ENCODE peak calls at places on chromosomes 5 and 9, in five cellular contexts. One of them, this sample, is unnamed.
A peak's percentile ranks its signal among the peaks of the same experiment; 100 is the strongest.

GRCh38 chr5:8458038-8458383 is 589.1 kb downstream of the MTRR start:
- DNase-seq in K562: peak; percentile 39
- DNase-seq in PC-3: no peak
- DNase-seq in IMR-90: peak; percentile 23
- DNase-seq in mesendoderm: no peak
- DNase-seq in this sample: peak; percentile 61

GRCh38 chr5:147760086-147760485 is 22.4 kb downstream of the JAKMIP2 start:
- DNase-seq in K562: no peak
- DNase-seq in PC-3: no peak
- DNase-seq in IMR-90: no peak
- DNase-seq in mesendoderm: peak; percentile 44
- DNase-seq in this sample: no peak

GRCh38 chr5:65012411-65012972 is 243.8 kb downstream of the CWC27 start:
- DNase-seq in K562: no peak
- DNase-seq in PC-3: no peak
- DNase-seq in IMR-90: peak; percentile 27
- DNase-seq in mesendoderm: no peak
- DNase-seq in this sample: no peak

GRCh38 chr5:135038202-135038828 is 4.3 kb upstream of the PITX1 start:
- DNase-seq in K562: no peak
- DNase-seq in PC-3: no peak
- DNase-seq in IMR-90: no peak
- DNase-seq in mesendoderm: no peak
- DNase-seq in this sample: no peak

GRCh38 chr9:16069671-16070586 is 517.1 kb downstream of the CCDC171 start:
- DNase-seq in K562: no peak
- DNase-seq in PC-3: no peak
- DNase-seq in IMR-90: peak; percentile 67
- DNase-seq in mesendoderm: no peak
- DNase-seq in this sample: no peak

GRCh38 chr9:91162784-91163440 is 198.8 kb downstream of the AUH start:
- DNase-seq in K562: peak; percentile 76
- DNase-seq in PC-3: peak; percentile 27
- DNase-seq in IMR-90: no peak
- DNase-seq in mesendoderm: peak; percentile 43
- DNase-seq in this sample: no peak

GRCh38 chr9:126827227-126827626 is 22.4 kb downstream of the ZBTB43 start:
- DNase-seq in K562: no peak
- DNase-seq in PC-3: no peak
- DNase-seq in IMR-90: no peak
- DNase-seq in mesendoderm: no peak
- DNase-seq in this sample: no peak

GRCh38 chr9:32966036-32966435 is 35.4 kb downstream of the APTX start:
- DNase-seq in K562: no peak
- DNase-seq in PC-3: no peak
- DNase-seq in IMR-90: no peak
- DNase-seq in mesendoderm: no peak
- DNase-seq in this sample: no peak

GRCh38 chr9:80449513-80449912 is 877.7 kb downstream of the TLE4 start:
- DNase-seq in K562: no peak
- DNase-seq in PC-3: no peak
- DNase-seq in IMR-90: no peak
- DNase-seq in mesendoderm: no peak
- DNase-seq in this sample: no peak

GRCh38 chr9:108022246-108022935 is 532.8 kb upstream of the KLF4 start:
- DNase-seq in K562: no peak
- DNase-seq in PC-3: no peak
- DNase-seq in IMR-90: no peak
- DNase-seq in mesendoderm: no peak
- DNase-seq in this sample: peak; percentile 53

GRCh38 chr5:143874312-143874711 is 62.4 kb downstream of the HMHB1 start:
- DNase-seq in K562: no peak
- DNase-seq in PC-3: no peak
- DNase-seq in IMR-90: peak; percentile 16
- DNase-seq in mesendoderm: no peak
- DNase-seq in this sample: no peak

GRCh38 chr5:76714771-76715483 is 999 bp upstream of the F2R start:
- DNase-seq in K562: no peak
- DNase-seq in PC-3: no peak
- DNase-seq in IMR-90: no peak
- DNase-seq in mesendoderm: peak; percentile 35
- DNase-seq in this sample: no peak

GRCh38 chr5:139710370-139711066 is 62.4 kb downstream of the CXXC5 start:
- DNase-seq in K562: peak; percentile 78
- DNase-seq in PC-3: no peak
- DNase-seq in IMR-90: peak; percentile 39
- DNase-seq in mesendoderm: peak; percentile 97
- DNase-seq in this sample: peak; percentile 34

GRCh38 chr9:132037470-132037869 is 42.2 kb downstream of the MED27 start:
- DNase-seq in K562: no peak
- DNase-seq in PC-3: no peak
- DNase-seq in IMR-90: no peak
- DNase-seq in mesendoderm: no peak
- DNase-seq in this sample: no peak

GRCh38 chr5:17992296-17992695 is 358.0 kb downstream of the TAF11L14 start:
- DNase-seq in K562: no peak
- DNase-seq in PC-3: no peak
- DNase-seq in IMR-90: no peak
- DNase-seq in mesendoderm: no peak
- DNase-seq in this sample: no peak

GRCh38 chr5:17989567-17989966 is 355.3 kb downstream of the TAF11L14 start:
- DNase-seq in K562: no peak
- DNase-seq in PC-3: no peak
- DNase-seq in IMR-90: no peak
- DNase-seq in mesendoderm: no peak
- DNase-seq in this sample: no peak

GRCh38 chr5:17996002-17996401 is 361.7 kb downstream of the TAF11L14 start:
- DNase-seq in K562: no peak
- DNase-seq in PC-3: peak; percentile 68
- DNase-seq in IMR-90: no peak
- DNase-seq in mesendoderm: no peak
- DNase-seq in this sample: no peak

GRCh38 chr5:17991775-17992174 is 357.5 kb downstream of the TAF11L14 start:
- DNase-seq in K562: no peak
- DNase-seq in PC-3: no peak
- DNase-seq in IMR-90: no peak
- DNase-seq in mesendoderm: no peak
- DNase-seq in this sample: no peak

DNA sequence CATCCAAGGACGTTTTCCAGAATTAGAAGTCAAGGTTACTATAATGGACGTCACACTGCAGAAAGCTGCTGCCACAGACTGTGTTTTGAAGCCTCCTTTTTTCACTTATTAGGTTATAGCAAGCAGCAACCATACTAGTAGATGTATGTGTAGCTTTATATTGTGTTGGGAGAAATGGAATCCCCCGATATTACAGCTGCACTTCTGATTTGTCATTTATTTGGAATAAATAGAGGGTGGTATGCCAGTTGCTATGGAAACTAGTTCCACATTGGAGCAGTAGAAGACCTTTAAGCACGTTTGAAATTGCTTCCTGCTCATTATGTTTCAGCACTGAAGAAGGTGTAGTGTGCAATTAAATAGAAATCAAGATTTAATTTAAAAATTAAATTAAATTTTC is 355.9 kb downstream of the TAF11L14 start:
- DNase-seq in K562: no peak
- DNase-seq in PC-3: no peak
- DNase-seq in IMR-90: no peak
- DNase-seq in mesendoderm: no peak
- DNase-seq in this sample: no peak
- H3K4me2 ChIP-seq in K562: no peak overlapping the region
- H3K4me2 ChIP-seq in PC-3: no peak overlapping the region
- H3K4me2 ChIP-seq in IMR-90: no peak overlapping the region
- H3K4me2 ChIP-seq in mesendoderm: no peak overlapping the region
- H3K4me2 ChIP-seq in this sample: no peak overlapping the region

GRCh38 chr9:93041108-93041802 is 17.2 kb upstream of the SUSD3 start:
- DNase-seq in K562: peak; percentile 51
- DNase-seq in PC-3: no peak
- DNase-seq in IMR-90: no peak
- DNase-seq in mesendoderm: peak; percentile 49
- DNase-seq in this sample: no peak
- H3K27ac ChIP-seq in K562: no peak overlapping the region
- H3K27ac ChIP-seq in PC-3: no peak overlapping the region
- H3K27ac ChIP-seq in IMR-90: no peak overlapping the region
- H3K27ac ChIP-seq in mesendoderm: no peak overlapping the region
- H3K27ac ChIP-seq in this sample: no peak overlapping the region

GRCh38 chr5:132264546-132265335 is 7.2 kb downstream of the PDLIM4 start:
- DNase-seq in K562: peak; percentile 52
- DNase-seq in PC-3: no peak
- DNase-seq in IMR-90: no peak
- DNase-seq in mesendoderm: no peak
- DNase-seq in this sample: no peak

GRCh38 chr5:132265336-132266030 is 8.0 kb downstream of the PDLIM4 start:
- DNase-seq in K562: no peak
- DNase-seq in PC-3: peak; percentile 92
- DNase-seq in IMR-90: peak; percentile 96
- DNase-seq in mesendoderm: peak; percentile 87
- DNase-seq in this sample: peak; percentile 94

GRCh38 chr5:132261881-132262845 is 4.7 kb downstream of the PDLIM4 start:
- DNase-seq in K562: no peak
- DNase-seq in PC-3: no peak
- DNase-seq in IMR-90: no peak
- DNase-seq in mesendoderm: no peak
- DNase-seq in this sample: no peak

GRCh38 chr5:132262882-132263547 is 5.5 kb downstream of the PDLIM4 start:
- DNase-seq in K562: no peak
- DNase-seq in PC-3: no peak
- DNase-seq in IMR-90: no peak
- DNase-seq in mesendoderm: no peak
- DNase-seq in this sample: no peak

DNA sequence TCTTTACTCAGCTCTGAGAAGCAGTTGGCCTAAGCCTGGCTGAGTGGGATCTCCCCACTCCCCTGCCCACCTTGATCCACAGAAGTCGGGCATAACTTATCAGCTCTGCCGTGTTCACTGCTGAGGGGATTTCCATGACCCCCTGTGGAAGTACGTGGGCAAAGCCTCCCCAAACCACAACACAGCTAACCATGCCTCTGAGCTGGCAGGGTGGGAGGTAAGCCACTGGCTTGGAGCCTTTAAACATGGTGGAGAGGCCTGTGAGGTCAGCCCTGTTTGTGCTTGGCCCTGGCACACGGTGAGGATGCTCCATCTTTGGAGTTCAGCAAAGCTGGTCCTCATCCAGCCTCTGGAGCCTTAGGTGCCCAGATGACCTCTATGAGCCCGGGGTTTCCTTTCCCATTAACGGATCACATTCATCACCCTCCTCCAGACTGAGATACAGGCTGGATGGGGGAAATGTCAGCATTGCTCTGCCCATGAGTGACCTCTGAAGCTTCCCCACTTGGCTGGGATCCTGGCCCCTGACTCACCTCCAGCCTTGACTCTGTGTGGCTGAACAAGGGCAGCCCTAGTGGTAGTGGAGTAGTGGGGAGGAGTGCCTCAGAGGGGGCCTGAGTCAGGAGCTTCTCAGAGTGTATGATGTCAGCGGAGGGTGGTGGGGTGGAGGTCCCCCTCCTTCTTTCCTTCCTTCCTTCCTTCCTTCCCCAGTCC is 6.2 kb downstream of the PDLIM4 start:
- DNase-seq in K562: peak; percentile 72
- DNase-seq in PC-3: peak; percentile 72
- DNase-seq in IMR-90: peak; percentile 94
- DNase-seq in mesendoderm: no peak
- DNase-seq in this sample: peak; percentile 68
- H3K4me2 ChIP-seq in K562: no peak overlapping the region
- H3K4me2 ChIP-seq in PC-3: peak overlapping the region; percentile 41
- H3K4me2 ChIP-seq in IMR-90: no peak overlapping the region
- H3K4me2 ChIP-seq in mesendoderm: no peak overlapping the region
- H3K4me2 ChIP-seq in this sample: no peak overlapping the region

GRCh38 chr5:59253625-59254024 is 639.9 kb downstream of the PDE4D start:
- DNase-seq in K562: no peak
- DNase-seq in PC-3: no peak
- DNase-seq in IMR-90: no peak
- DNase-seq in mesendoderm: no peak
- DNase-seq in this sample: no peak
- H3K27ac ChIP-seq in K562: no peak overlapping the region
- H3K27ac ChIP-seq in PC-3: no peak overlapping the region
- H3K27ac ChIP-seq in IMR-90: no peak overlapping the region
- H3K27ac ChIP-seq in mesendoderm: no peak overlapping the region
- H3K27ac ChIP-seq in this sample: no peak overlapping the region

GRCh38 chr5:175836741-175837729 is 34.3 kb upstream of the CPLX2 start:
- DNase-seq in K562: no peak
- DNase-seq in PC-3: no peak
- DNase-seq in IMR-90: no peak
- DNase-seq in mesendoderm: no peak
- DNase-seq in this sample: no peak
- H3K4me2 ChIP-seq in K562: no peak overlapping the region
- H3K4me2 ChIP-seq in PC-3: no peak overlapping the region
- H3K4me2 ChIP-seq in IMR-90: no peak overlapping the region
- H3K4me2 ChIP-seq in mesendoderm: no peak overlapping the region
- H3K4me2 ChIP-seq in this sample: no peak overlapping the region

DNA sequence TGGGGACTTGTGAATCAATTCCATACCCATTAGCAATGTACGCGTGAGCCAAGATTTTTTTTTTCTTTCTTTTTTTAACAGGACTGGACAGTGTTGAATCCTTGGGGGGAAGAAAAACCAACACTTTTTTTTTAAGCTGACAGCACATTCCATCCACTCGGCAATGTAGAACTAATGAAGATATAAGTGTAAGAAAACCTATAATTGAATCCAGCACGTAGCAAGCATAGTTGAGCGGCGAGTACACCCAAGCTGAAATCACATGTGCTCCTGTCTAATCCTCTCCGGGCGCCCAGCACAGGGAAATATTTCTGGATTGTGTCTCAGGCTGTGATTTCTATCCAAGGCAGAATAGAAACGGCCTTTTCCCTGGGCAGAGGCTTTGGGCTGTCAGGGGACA is 118.2 kb downstream of the BOD1 start:
- DNase-seq in K562: no peak
- DNase-seq in PC-3: no peak
- DNase-seq in IMR-90: peak; percentile 64
- DNase-seq in mesendoderm: no peak
- DNase-seq in this sample: no peak
- H3K27ac ChIP-seq in K562: no peak overlapping the region
- H3K27ac ChIP-seq in PC-3: no peak overlapping the region
- H3K27ac ChIP-seq in IMR-90: peak overlapping the region; percentile 42
- H3K27ac ChIP-seq in mesendoderm: no peak overlapping the region
- H3K27ac ChIP-seq in this sample: no peak overlapping the region